ENCODE peak calls at places on chromosomes 2 and 18, in seven cellular contexts. T is AG04450; Q is tibial artery; A is C1 segment of cervical spinal cord; V is RPMI7951; M is activated CD4-positive, alpha-beta T cell treated with anti-CD3 and anti-CD28 coated beads, Interleukin-2, amount 50 U/mL, for 4 hours; L is esophagus squamous epithelium. U is an unnamed sample.

GRCh38 chr18:4870177-4870773 is 326.8 kb downstream of the AKAIN1 start:
- DNase-seq in T (no peak), Q (no peak), A (no peak), V (no peak), M (no peak), L (no peak), U (no peak)

GRCh38 chr2:173248381-173248780 is 106.3 kb upstream of the CDCA7 start:
- DNase-seq in T (no peak), Q (no peak), A (no peak), V (no peak), M (no peak), L (no peak), U (no peak)

GRCh38 chr18:25230658-25231326 is 121.2 kb downstream of the ZNF521 start:
- DNase-seq in T (peak), Q (peak), A (peak), V (peak), M (no peak), L (no peak), U (peak)

GRCh38 chr2:7819860-7820259 is 862.0 kb upstream of the ID2 start:
- DNase-seq in T (no peak), Q (no peak), A (no peak), V (no peak), M (no peak), L (no peak), U (no peak)

GRCh38 chr2:132562245-132562644 is 107.8 kb downstream of the LYPD1 start:
- DNase-seq in T (no peak), Q (no peak), A (no peak), V (peak), M (no peak), L (no peak), U (no peak)

GRCh38 chr2:172253190-172254052 is 150.7 kb upstream of the DLX2 start:
- DNase-seq in T (peak), Q (peak), A (no peak), V (peak), M (peak), L (no peak), U (peak)

GRCh38 chr2:113157108-113157896 is 16.5 kb upstream of the PSD4 start:
- DNase-seq in T (no peak), Q (peak), A (no peak), V (peak), M (no peak), L (no peak), U (no peak)

GRCh38 chr2:186950694-186951093 is 101.7 kb upstream of the ZSWIM2 start:
- DNase-seq in T (no peak), Q (no peak), A (no peak), V (peak), M (no peak), L (no peak), U (peak)

GRCh38 chr2:112705576-112705975 is 15.2 kb upstream of the NT5DC4 start:
- DNase-seq in T (no peak), Q (no peak), A (no peak), V (peak), M (no peak), L (no peak), U (no peak)

GRCh38 chr2:155368934-155369333 is 670.4 kb downstream of the KCNJ3 start:
- DNase-seq in T (no peak), Q (no peak), A (no peak), V (peak), M (no peak), L (no peak), U (no peak)

GRCh38 chr2:169716938-169717690 is 16.5 kb upstream of the KLHL23 start:
- DNase-seq in T (no peak), Q (no peak), A (no peak), V (peak), M (no peak), L (no peak), U (no peak)

GRCh38 chr18:13004316-13004879 is 13.2 kb downstream of the CEP192 start:
- DNase-seq in T (no peak), Q (no peak), A (no peak), V (no peak), M (no peak), L (no peak), U (no peak)

GRCh38 chr2:85974395-85974794 is 85.6 kb upstream of the ST3GAL5 start:
- DNase-seq in T (no peak), Q (no peak), A (no peak), V (no peak), M (no peak), L (no peak), U (no peak)

GRCh38 chr2:69309336-69310048 is 77.5 kb downstream of the GFPT1 start:
- DNase-seq in T (no peak), Q (no peak), A (no peak), V (peak), M (no peak), L (no peak), U (no peak)

GRCh38 chr2:104638162-104638561 is 215.8 kb upstream of the POU3F3 start:
- DNase-seq in T (no peak), Q (no peak), A (no peak), V (no peak), M (no peak), L (no peak), U (no peak)

GRCh38 chr2:229539628-229540027 is 174.7 kb downstream of the DNER start:
- DNase-seq in T (no peak), Q (no peak), A (no peak), V (peak), M (no peak), L (no peak), U (no peak)

GRCh38 chr2:150097891-150098595 is 389.4 kb downstream of the RND3 start:
- DNase-seq in T (no peak), Q (no peak), A (no peak), V (peak), M (no peak), L (no peak), U (no peak)

GRCh38 chr2:7627587-7627986 is 710.4 kb downstream of the RNF144A start:
- DNase-seq in T (no peak), Q (no peak), A (no peak), V (peak), M (no peak), L (no peak), U (peak)

GRCh38 chr2:132677661-132678060 is 7.7 kb upstream of the LYPD1 start:
- DNase-seq in T (no peak), Q (no peak), A (no peak), V (peak), M (no peak), L (no peak), U (no peak)

U was measured in HFF-Myc.